ENCODE peak calls at places on chromosomes 7 and 10, in five cellular contexts. Y is A549; D is CD8-positive, alpha-beta memory T cell; X is trophoblast cell; O is fibroblast of villous mesenchyme. A is an unnamed sample.

GRCh38 chr7:69898189-69898588 is 299.9 kb downstream of the AUTS2 start:
- DNase-seq in Y (no peak), D (no peak), X (no peak), O (no peak), A (no peak)

GRCh38 chr10:70510904-70511303 is 32.3 kb downstream of the PALD1 start:
- DNase-seq in Y (no peak), D (no peak), X (no peak), O (peak), A (no peak)

GRCh38 chr7:155682484-155682883 is 38.0 kb downstream of the RBM33 start:
- DNase-seq in Y (no peak), D (no peak), X (no peak), O (no peak), A (no peak)

GRCh38 chr10:38146579-38147333 is 52.6 kb downstream of the ZNF37A start:
- DNase-seq in Y (no peak), D (no peak), X (no peak), O (peak), A (peak)

GRCh38 chr7:79462334-79462733 is 8.9 kb upstream of the MAGI2 start:
- DNase-seq in Y (peak), D (no peak), X (no peak), O (no peak), A (no peak)

GRCh38 chr7:92608380-92609322 is 18.5 kb upstream of the FAM133B start:
- DNase-seq in Y (no peak), D (no peak), X (peak), O (no peak), A (no peak)

GRCh38 chr10:12459776-12460175 is 110.4 kb downstream of the CAMK1D start:
- DNase-seq in Y (no peak), D (no peak), X (peak), O (no peak), A (no peak)

GRCh38 chr10:124492266-124492665 is 30.6 kb downstream of the LHPP start:
- DNase-seq in Y (no peak), D (no peak), X (no peak), O (no peak), A (no peak)

GRCh38 chr7:70660154-70660818 is 471.7 kb upstream of the GALNT17 start:
- DNase-seq in Y (no peak), D (peak), X (no peak), O (no peak), A (no peak)

GRCh38 chr10:93334901-93335312 is 147.2 kb downstream of the MYOF start:
- DNase-seq in Y (no peak), D (no peak), X (peak), O (no peak), A (peak)

GRCh38 chr10:87635498-87636312 is 24.0 kb upstream of the PAPSS2 start:
- DNase-seq in Y (peak), D (no peak), X (peak), O (peak), A (no peak)

GRCh38 chr7:94972296-94972695 is 64.9 kb downstream of the PPP1R9A start:
- DNase-seq in Y (peak), D (no peak), X (no peak), O (peak), A (no peak)

GRCh38 chr7:95622001-95622549 is 25.8 kb upstream of the PDK4 start:
- DNase-seq in Y (no peak), D (no peak), X (no peak), O (no peak), A (no peak)

GRCh38 chr7:68680235-68680872 is 917.9 kb upstream of the AUTS2 start:
- DNase-seq in Y (no peak), D (no peak), X (no peak), O (no peak), A (no peak)

GRCh38 chr7:73565675-73566342 is 8.3 kb upstream of the BCL7B start:
- DNase-seq in Y (no peak), D (no peak), X (no peak), O (peak), A (no peak)

GRCh38 chr10:34824870-34825269 is 9.8 kb upstream of the PARD3 start:
- DNase-seq in Y (peak), D (no peak), X (no peak), O (no peak), A (peak)

GRCh38 chr7:112646787-112647186 is 143.4 kb downstream of the TMEM168 start:
- DNase-seq in Y (no peak), D (no peak), X (no peak), O (no peak), A (peak)

GRCh38 chr10:3848768-3849643 is 64.0 kb upstream of the KLF6 start:
- DNase-seq in Y (no peak), D (no peak), X (peak), O (no peak), A (no peak)

GRCh38 chr10:102017295-102017694 is 38.7 kb downstream of the ARMH3 start:
- DNase-seq in Y (no peak), D (no peak), X (no peak), O (no peak), A (no peak)

GRCh38 chr10:116761883-116762282 is 19.5 kb upstream of the HSPA12A start:
- DNase-seq in Y (no peak), D (no peak), X (no peak), O (no peak), A (no peak)

GRCh38 chr10:21733710-21734109 is 199.7 kb downstream of the MLLT10 start:
- DNase-seq in Y (no peak), D (no peak), X (no peak), O (no peak), A (no peak)

GRCh38 chr7:124020060-124020459 is 12.8 kb downstream of the TMEM229A start:
- DNase-seq in Y (no peak), D (no peak), X (no peak), O (no peak), A (no peak)

GRCh38 chr7:8481096-8481495 is 47.7 kb downstream of the NXPH1 start:
- DNase-seq in Y (no peak), D (no peak), X (no peak), O (no peak), A (no peak)

GRCh38 chr10:62527019-62527827 is 153.1 kb downstream of the ZNF365 start:
- DNase-seq in Y (no peak), D (peak), X (no peak), O (no peak), A (peak)

GRCh38 chr10:86139066-86139657 is 227.4 kb downstream of the GRID1 start:
- DNase-seq in Y (peak), D (no peak), X (peak), O (no peak), A (peak)

GRCh38 chr10:69425513-69426298 is 9.0 kb upstream of the TACR2 start:
- DNase-seq in Y (no peak), D (peak), X (peak), O (no peak), A (peak)

GRCh38 chr7:23012797-23013714 is 874 bp downstream of the HYCC1 start:
- DNase-seq in Y (no peak), D (peak), X (peak), O (no peak), A (peak)

GRCh38 chr10:51860257-51860656 is 160.9 kb upstream of the CSTF2T start:
- DNase-seq in Y (no peak), D (no peak), X (no peak), O (peak), A (no peak)

GRCh38 chr10:129963076-129963830 is 821 bp downstream of the EBF3 start:
- DNase-seq in Y (no peak), D (no peak), X (no peak), O (peak), A (peak)

GRCh38 chr7:66747385-66748126 is 7.0 kb downstream of the RABGEF1 start:
- DNase-seq in Y (no peak), D (no peak), X (no peak), O (peak), A (no peak)
- H3K4me3 ChIP-seq in Y (no peak), D (no peak), X (no peak), O (no peak), A (no peak)

GRCh38 chr7:151248191-151249033 is at the start of gene SMARCD3:
- DNase-seq in Y (peak), D (peak), X (peak), O (peak), A (peak)
- H3K4me3 ChIP-seq in Y (peak), D (peak), X (peak), O (peak), A (peak)

DNA sequence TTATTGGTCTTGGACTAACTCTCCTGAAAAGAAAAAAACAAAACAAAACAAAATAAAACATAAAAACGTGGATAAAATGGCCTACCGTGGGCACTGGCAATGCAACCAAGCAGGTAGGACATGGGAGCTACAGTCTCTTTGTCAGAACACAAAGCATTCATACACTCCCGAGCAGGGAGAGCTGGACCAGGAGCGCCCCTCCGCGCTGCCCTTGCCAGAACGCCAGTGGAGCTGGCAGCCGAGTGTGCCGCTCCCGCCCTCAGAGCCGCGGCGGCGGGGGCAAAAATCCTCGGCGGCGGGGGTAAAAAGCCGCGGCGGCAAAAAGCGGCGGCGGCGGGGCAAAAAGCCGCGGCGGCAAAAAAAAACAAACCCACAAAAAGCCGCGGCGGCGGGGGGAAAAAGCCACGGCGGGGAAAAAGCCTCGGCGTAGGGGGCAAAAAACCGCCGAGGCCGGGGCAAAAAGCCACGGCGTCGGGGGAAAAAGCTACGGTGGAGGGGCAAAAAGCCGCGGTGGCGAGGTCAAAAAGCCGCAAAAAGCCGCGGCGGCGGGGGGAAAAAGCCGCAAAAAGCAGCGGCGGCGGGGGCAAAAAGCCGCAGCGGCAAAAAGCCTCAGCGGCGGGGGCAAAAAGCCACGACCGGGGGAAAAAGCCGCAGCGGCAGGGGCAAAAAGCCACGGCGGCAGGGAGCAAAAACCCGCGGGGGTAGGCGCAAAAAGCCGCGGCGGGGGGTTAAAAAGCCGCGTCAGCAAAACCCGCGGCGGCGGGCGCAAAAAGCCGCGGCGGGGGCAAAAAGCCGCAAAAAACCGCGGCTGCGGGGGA is 418.1 kb downstream of the ZNF716 start:
- DNase-seq in Y (peak), D (no peak), X (peak), O (no peak), A (no peak)
- H3K4me3 ChIP-seq in Y (peak), D (no peak), X (no peak), O (peak), A (no peak)

GRCh38 chr10:30441974-30442606 is 8.1 kb downstream of the MAP3K8 start:
- DNase-seq in Y (no peak), D (no peak), X (no peak), O (no peak), A (no peak)

GRCh38 chr10:30445716-30446115 is 11.7 kb downstream of the MAP3K8 start:
- DNase-seq in Y (no peak), D (no peak), X (no peak), O (peak), A (no peak)

GRCh38 chr10:30443049-30443448 is 9.1 kb downstream of the MAP3K8 start:
- DNase-seq in Y (no peak), D (no peak), X (no peak), O (no peak), A (no peak)

GRCh38 chr10:30447125-30447799 is 13.3 kb downstream of the MAP3K8 start:
- DNase-seq in Y (no peak), D (no peak), X (peak), O (peak), A (no peak)
- H3K4me3 ChIP-seq in Y (no peak), D (no peak), X (no peak), O (no peak), A (no peak)

DNA sequence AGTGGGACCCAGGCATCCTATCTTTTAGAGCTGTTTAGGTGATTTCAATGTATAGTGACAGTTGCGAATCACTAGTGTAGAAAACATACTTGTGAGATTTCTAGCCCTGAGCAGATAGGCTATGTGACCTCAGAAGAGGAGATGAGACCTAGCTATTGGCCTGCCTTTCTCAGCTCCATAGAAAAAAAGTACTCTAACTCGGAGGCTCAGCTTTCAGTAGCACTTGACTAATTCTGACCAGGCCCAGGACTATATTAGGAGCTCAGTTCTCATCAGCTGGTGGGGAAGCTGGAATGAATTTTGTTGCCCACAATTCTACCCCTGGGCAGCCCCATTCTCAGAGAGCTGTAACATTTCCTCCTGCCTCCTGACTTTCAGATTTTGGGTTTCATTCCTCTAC is 179.9 kb upstream of the NAMPT start:
- DNase-seq in Y (no peak), D (no peak), X (no peak), O (no peak), A (no peak)
- H3K4me3 ChIP-seq in Y (no peak), D (no peak), X (no peak), O (no peak), A (no peak)

GRCh38 chr7:139773372-139773771 is 4.4 kb downstream of the HIPK2 start:
- DNase-seq in Y (no peak), D (peak), X (no peak), O (no peak), A (no peak)

GRCh38 chr7:139772837-139773236 is 5.0 kb downstream of the HIPK2 start:
- DNase-seq in Y (no peak), D (no peak), X (no peak), O (no peak), A (no peak)

GRCh38 chr7:139774376-139774775 is 3.4 kb downstream of the HIPK2 start:
- DNase-seq in Y (no peak), D (no peak), X (no peak), O (peak), A (no peak)

GRCh38 chr7:139771001-139771956 is 6.5 kb downstream of the HIPK2 start:
- DNase-seq in Y (peak), D (no peak), X (peak), O (peak), A (no peak)

DNA sequence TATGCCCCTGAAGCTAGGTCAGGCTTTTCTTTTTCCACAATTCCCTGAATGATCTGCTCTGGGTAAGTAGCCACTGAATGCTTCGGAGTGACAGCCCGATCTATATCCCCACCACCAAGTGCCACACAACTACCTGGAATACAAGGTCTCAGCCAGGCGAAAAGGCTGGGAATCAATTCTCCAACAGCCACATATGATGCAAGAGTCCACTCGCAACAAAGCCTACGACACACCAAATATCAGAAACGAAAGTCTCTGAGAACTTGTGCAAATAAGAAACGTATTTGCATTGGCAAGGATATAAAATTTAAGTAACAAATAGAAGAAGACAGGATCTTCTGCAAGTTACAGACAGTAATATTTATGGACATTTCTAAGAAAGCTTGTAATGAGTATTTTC is 5.7 kb downstream of the HIPK2 start:
- DNase-seq in Y (no peak), D (no peak), X (no peak), O (no peak), A (no peak)
- H3K4me3 ChIP-seq in Y (peak), D (no peak), X (no peak), O (no peak), A (no peak)